ENCODE peak calls at places on chromosomes 5 and 9, in four cellular contexts. N, H, V and I are unnamed samples.

GRCh38 chr9:110105107-110105506 is 102.9 kb downstream of the C9orf152 start:
- DNase-seq in V (no peak), N (no peak), H (no peak), I (no peak)

GRCh38 chr5:135645781-135646180 is 67.0 kb upstream of the CXCL14 start:
- DNase-seq in V (no peak), N (no peak), H (no peak), I (no peak)

GRCh38 chr5:60514152-60514551 is 185.8 kb downstream of the DEPDC1B start:
- DNase-seq in N (no peak), H (no peak), V (no peak), I (no peak)

GRCh38 chr9:89686134-89686533 is 81.3 kb downstream of the GADD45G start:
- DNase-seq in V (no peak), N (no peak), H (no peak), I (no peak)

GRCh38 chr5:172680921-172681320 is 39.9 kb downstream of the NEURL1B start:
- DNase-seq in N (no peak), H (no peak), V (no peak), I (no peak)

GRCh38 chr5:180100621-180101450 is 29.3 kb upstream of the RNF130 start:
- DNase-seq in H (peak), N (no peak), V (no peak), I (no peak)

GRCh38 chr9:8348756-8349155 is 549.2 kb upstream of the DMAC1 start:
- DNase-seq in N (no peak), V (no peak), H (no peak), I (no peak)

GRCh38 chr9:136532799-136533774 is 12.8 kb downstream of the NOTCH1 start:
- DNase-seq in N (peak), H (no peak), V (no peak), I (no peak)

GRCh38 chr5:33774323-33774722 is 117.5 kb downstream of the ADAMTS12 start:
- DNase-seq in H (no peak), N (no peak), V (no peak), I (no peak)

GRCh38 chr5:168238422-168238821 is 53.0 kb upstream of the WWC1 start:
- DNase-seq in V (no peak), H (no peak), N (no peak), I (no peak)

GRCh38 chr9:31486630-31487029 is 897.8 kb upstream of the ACO1 start:
- DNase-seq in N (no peak), H (no peak), V (no peak), I (no peak)

GRCh38 chr5:18236386-18236785 is 602.1 kb downstream of the TAF11L14 start:
- DNase-seq in V (no peak), H (no peak), N (no peak), I (no peak)

GRCh38 chr5:122933926-122934325 is 88.5 kb downstream of the SNX24 start:
- DNase-seq in V (no peak), H (no peak), N (no peak), I (no peak)

GRCh38 chr5:110343616-110344015 is 382.9 kb downstream of the TMEM232 start:
- DNase-seq in N (no peak), V (no peak), H (no peak), I (no peak)

GRCh38 chr5:122772446-122772845 is 2.4 kb upstream of the SNX2 start:
- DNase-seq in V (no peak), H (no peak), N (no peak), I (no peak)

GRCh38 chr5:156230887-156231286 is 96.1 kb upstream of the SGCD start:
- DNase-seq in N (no peak), H (no peak), V (no peak), I (no peak)

GRCh38 chr5:116137544-116138378 is 52.9 kb downstream of the COMMD10 start:
- DNase-seq in H (no peak), N (no peak), V (peak), I (no peak)

GRCh38 chr9:130660683-130661460 is 3.5 kb upstream of the PRDM12 start:
- DNase-seq in N (no peak), V (no peak), H (no peak), I (no peak)

GRCh38 chr9:121321039-121321503 is 49.0 kb downstream of the STOM start:
- DNase-seq in H (no peak), V (no peak), N (no peak), I (no peak)

GRCh38 chr9:128554155-128554862 is 1.9 kb downstream of the SPTAN1 start:
- DNase-seq in V (peak), N (no peak), H (peak), I (no peak)

GRCh38 chr5:73945505-73945904 is 319.5 kb downstream of the ARHGEF28 start:
- DNase-seq in V (no peak), N (no peak), H (no peak), I (no peak)

GRCh38 chr5:96155156-96155555 is 193.5 kb upstream of the ELL2 start:
- DNase-seq in V (no peak), H (no peak), N (no peak), I (no peak)

GRCh38 chr5:79800979-79801827 is 111.6 kb downstream of the CMYA5 start:
- DNase-seq in H (no peak), N (no peak), V (no peak), I (no peak)